ENCODE peak calls at places on chromosome 1, in eight cellular contexts. I is pancreas; B is cardiac muscle cell; D is tibial artery; R is BE2C; H is colonic mucosa; L is naive thymus-derived CD4-positive, alpha-beta T cell; X is fibroblast of lung. T is an unnamed sample. For H3K9me3, the result is how much of the 10 kb centered on the place peaks cover.

GRCh38 chr1:59484090-59484489 is 187.2 kb downstream of the FGGY start:
- DNase-seq in I (no peak), B (no peak), D (no peak), R (peak), H (no peak), L (no peak), X (peak), T (no peak)

GRCh38 chr1:208007938-208008342 is 97.0 kb upstream of the CD34 start:
- DNase-seq in I (no peak), B (no peak), D (no peak), R (peak), H (no peak), L (no peak), X (peak), T (no peak)

GRCh38 chr1:84156210-84156621 is 12.1 kb downstream of the PRKACB start:
- DNase-seq in I (no peak), B (no peak), D (no peak), R (no peak), H (no peak), L (no peak), X (peak), T (no peak)

GRCh38 chr1:110196917-110197782 is 13.0 kb upstream of the KCNC4 start:
- DNase-seq in I (peak), B (peak), D (no peak), R (peak), H (peak), L (peak), X (peak), T (peak)

GRCh38 chr1:84390231-84390630 is 8.1 kb upstream of the DNASE2B start:
- DNase-seq in I (no peak), B (no peak), D (no peak), R (no peak), H (no peak), L (no peak), X (no peak), T (no peak)

GRCh38 chr1:37475380-37476086 is 1.2 kb downstream of the ZC3H12A start:
- DNase-seq in I (peak), B (no peak), D (peak), R (no peak), H (no peak), L (peak), X (no peak), T (no peak)

GRCh38 chr1:156371553-156372264 is 2.7 kb downstream of the RHBG start:
- DNase-seq in I (no peak), B (no peak), D (no peak), R (no peak), H (no peak), L (no peak), X (peak), T (no peak)

GRCh38 chr1:231799363-231799986 is 172.9 kb downstream of the DISC1 start:
- DNase-seq in I (no peak), B (no peak), D (no peak), R (no peak), H (no peak), L (no peak), X (peak), T (no peak)

GRCh38 chr1:117453958-117454357 is 86.7 kb downstream of the MAN1A2 start:
- DNase-seq in I (no peak), B (no peak), D (no peak), R (no peak), H (no peak), L (no peak), X (no peak), T (no peak)

GRCh38 chr1:66464356-66464755 is 69.6 kb upstream of the SGIP1 start:
- DNase-seq in I (no peak), B (no peak), D (no peak), R (no peak), H (no peak), L (no peak), X (no peak), T (no peak)

GRCh38 chr1:2271134-2271785 is 43.1 kb downstream of the SKI start:
- DNase-seq in I (peak), B (no peak), D (no peak), R (peak), H (no peak), L (no peak), X (no peak), T (no peak)

GRCh38 chr1:49229555-49229954 is 452.9 kb upstream of the BEND5 start:
- DNase-seq in I (peak), B (no peak), D (no peak), R (peak), H (no peak), L (no peak), X (no peak), T (no peak)

GRCh38 chr1:236980673-236981072 is 23.6 kb downstream of the MT1HL1 start:
- DNase-seq in I (no peak), B (no peak), D (no peak), R (no peak), H (no peak), L (no peak), X (no peak), T (no peak)

GRCh38 chr1:113804421-113805255 is 7.6 kb downstream of the RSBN1 start:
- DNase-seq in I (no peak), B (no peak), D (no peak), R (peak), H (no peak), L (no peak), X (peak), T (no peak)

GRCh38 chr1:153390938-153391710 is at the start of gene S100A8:
- DNase-seq in I (no peak), B (peak), D (peak), R (no peak), H (peak), L (no peak), X (no peak), T (no peak)

GRCh38 chr1:182617075-182617429 is 12.9 kb upstream of the RGS16 start:
- DNase-seq in I (no peak), B (no peak), D (no peak), R (no peak), H (no peak), L (no peak), X (no peak), T (no peak)

GRCh38 chr1:67687649-67688048 is 2.6 kb downstream of the GADD45A start:
- DNase-seq in I (no peak), B (no peak), D (no peak), R (no peak), H (no peak), L (no peak), X (peak), T (no peak)

GRCh38 chr1:84619383-84620093 is 45.3 kb upstream of the CTBS start:
- DNase-seq in I (no peak), B (peak), D (no peak), R (peak), H (no peak), L (no peak), X (peak), T (no peak)

GRCh38 chr1:57857809-57858208 is 433.9 kb upstream of the DAB1 start:
- DNase-seq in I (no peak), B (no peak), D (no peak), R (no peak), H (no peak), L (no peak), X (no peak), T (no peak)

GRCh38 chr1:2466834-2467554 is 9.1 kb upstream of the PLCH2 start:
- DNase-seq in I (no peak), B (no peak), D (no peak), R (peak), H (peak), L (no peak), X (no peak), T (no peak)

GRCh38 chr1:218444173-218444572 is 99.0 kb downstream of the TGFB2 start:
- DNase-seq in I (no peak), B (no peak), D (no peak), R (no peak), H (no peak), L (no peak), X (no peak), T (no peak)

GRCh38 chr1:27519341-27520258 is 29.6 kb upstream of the WASF2 start:
- DNase-seq in I (peak), B (peak), D (no peak), R (no peak), H (no peak), L (no peak), X (no peak), T (no peak)

GRCh38 chr1:108685524-108685923 is 6.6 kb upstream of the PRPF38B start:
- DNase-seq in I (no peak), B (no peak), D (no peak), R (no peak), H (no peak), L (no peak), X (no peak), T (no peak)
- H3K9me3 ChIP-seq in I (under half), B (under half), D (under half), R (under half), H (under half), L (under half), X (under half), T (under half)

DNA sequence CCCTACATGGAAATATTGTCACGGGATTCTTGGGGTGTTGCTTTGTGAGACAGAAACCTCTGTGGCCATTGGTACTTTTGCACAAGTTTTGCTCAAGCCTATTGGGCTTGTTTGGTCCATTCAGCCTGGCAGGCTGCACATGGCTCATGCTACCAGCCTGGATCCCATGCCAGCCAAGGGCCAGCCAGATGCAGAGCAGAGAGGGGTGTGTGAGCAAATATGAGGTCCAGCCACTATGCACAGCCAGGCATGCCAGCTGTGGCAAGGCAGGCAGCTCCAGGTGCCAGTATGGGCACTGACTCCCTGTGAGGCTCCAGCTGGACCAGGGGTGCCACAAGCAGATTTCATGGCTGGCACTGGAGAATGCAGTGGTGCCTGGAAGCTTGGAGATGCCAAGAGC is 6.7 kb upstream of the CHD1L start:
- DNase-seq in I (peak), B (no peak), D (no peak), R (no peak), H (no peak), L (no peak), X (no peak), T (no peak)
- H3K9me3 ChIP-seq in I (under half), B (under half), D (under half), R (under half), H (under half), L (under half), X (under half), T (under half)

DNA sequence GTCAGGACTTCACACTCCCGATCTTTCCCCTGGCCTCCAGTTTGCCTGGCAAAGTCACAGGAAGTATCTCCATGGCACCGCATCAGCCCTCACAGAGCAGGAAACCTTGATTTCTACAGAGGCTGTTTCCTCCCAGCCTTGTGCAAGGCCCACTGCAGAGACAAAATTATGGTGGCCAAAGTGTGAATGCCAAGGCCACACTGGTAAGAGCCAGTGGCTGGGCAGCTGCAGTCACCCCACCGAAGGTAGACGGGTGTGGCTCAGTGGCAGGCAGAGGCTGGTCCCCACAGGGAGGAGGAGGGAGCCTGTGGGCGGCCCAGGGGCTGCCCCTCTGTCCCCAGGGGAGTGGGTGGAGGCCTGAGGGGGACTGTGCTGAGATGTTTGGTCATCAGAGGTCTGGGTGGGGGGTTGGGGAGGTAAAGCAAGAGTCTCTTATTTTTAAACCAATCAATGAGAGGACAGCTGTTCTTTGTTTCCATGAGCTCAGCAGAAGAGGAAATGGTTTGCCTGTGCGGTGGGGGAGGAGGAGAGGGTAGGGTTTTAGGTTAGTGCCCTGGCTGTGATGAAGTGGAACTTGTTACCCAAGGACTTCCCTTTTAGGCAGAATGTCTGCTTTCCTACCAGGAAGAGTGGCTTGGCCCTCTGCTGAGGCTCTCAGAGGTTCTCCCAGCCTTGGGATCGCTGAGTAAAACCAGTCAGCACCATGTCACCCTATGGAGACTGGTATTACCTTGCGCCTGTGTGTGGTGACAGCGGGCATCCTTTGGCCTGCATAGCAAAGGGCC is 18.0 kb upstream of the BTG2 start:
- DNase-seq in I (no peak), B (peak), D (peak), R (no peak), H (peak), L (peak), X (peak), T (peak)
- H3K9me3 ChIP-seq in I (under half), B (under half), D (under half), R (under half), H (under half), L (under half), X (under half), T (under half)

GRCh38 chr1:224933584-224933983 is 4.1 kb downstream of the DNAH14 start:
- DNase-seq in I (no peak), B (no peak), D (no peak), R (no peak), H (no peak), L (no peak), X (no peak), T (no peak)
- H3K9me3 ChIP-seq in I (under half), B (under half), D (under half), R (under half), H (under half), L (under half), X (under half), T (under half)

GRCh38 chr1:234899041-234899787 is 229.4 kb downstream of the TOMM20 start:
- DNase-seq in I (no peak), B (no peak), D (no peak), R (no peak), H (peak), L (no peak), X (no peak), T (no peak)

GRCh38 chr1:234902774-234903173 is 225.9 kb downstream of the TOMM20 start:
- DNase-seq in I (no peak), B (no peak), D (no peak), R (no peak), H (no peak), L (no peak), X (no peak), T (no peak)

GRCh38 chr1:234901491-234902049 is 227.1 kb downstream of the TOMM20 start:
- DNase-seq in I (no peak), B (no peak), D (no peak), R (no peak), H (no peak), L (no peak), X (no peak), T (no peak)

GRCh38 chr1:234898455-234899033 is 230.1 kb downstream of the TOMM20 start:
- DNase-seq in I (no peak), B (no peak), D (no peak), R (no peak), H (no peak), L (no peak), X (no peak), T (no peak)

DNA sequence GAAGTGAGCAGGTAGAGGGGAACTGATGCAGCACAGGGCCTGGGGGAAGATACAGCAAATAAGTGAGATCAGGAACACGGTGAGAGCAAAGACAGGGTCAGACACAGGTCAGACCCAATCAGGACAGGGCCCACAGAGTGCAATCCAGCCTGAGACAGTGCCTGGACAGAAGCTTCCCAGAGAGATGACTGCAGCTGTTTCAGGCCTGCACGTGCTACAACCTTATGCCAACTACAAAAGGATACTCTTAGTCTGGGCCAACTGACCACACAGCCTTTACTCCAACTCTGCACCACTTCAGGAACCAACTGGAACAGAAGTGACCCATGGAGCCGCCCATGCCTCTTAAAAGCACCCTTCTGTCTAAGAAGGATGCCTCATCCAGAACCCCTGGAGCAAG is 228.0 kb downstream of the TOMM20 start:
- DNase-seq in I (no peak), B (no peak), D (no peak), R (no peak), H (no peak), L (no peak), X (no peak), T (no peak)
- H3K9me3 ChIP-seq in I (under half), B (under half), D (under half), R (under half), H (under half), L (under half), X (under half), T (under half)

GRCh38 chr1:30043256-30043655 is 680.1 kb downstream of the MATN1 start:
- DNase-seq in I (no peak), B (no peak), D (peak), R (no peak), H (no peak), L (no peak), X (no peak), T (no peak)

GRCh38 chr1:30043731-30044408 is 679.5 kb downstream of the MATN1 start:
- DNase-seq in I (no peak), B (no peak), D (peak), R (no peak), H (no peak), L (no peak), X (no peak), T (no peak)

GRCh38 chr1:30042438-30043147 is 680.8 kb downstream of the MATN1 start:
- DNase-seq in I (no peak), B (no peak), D (peak), R (no peak), H (peak), L (no peak), X (no peak), T (no peak)

GRCh38 chr1:30040081-30041019 is 683.0 kb downstream of the MATN1 start:
- DNase-seq in I (no peak), B (no peak), D (peak), R (no peak), H (peak), L (no peak), X (no peak), T (no peak)

DNA sequence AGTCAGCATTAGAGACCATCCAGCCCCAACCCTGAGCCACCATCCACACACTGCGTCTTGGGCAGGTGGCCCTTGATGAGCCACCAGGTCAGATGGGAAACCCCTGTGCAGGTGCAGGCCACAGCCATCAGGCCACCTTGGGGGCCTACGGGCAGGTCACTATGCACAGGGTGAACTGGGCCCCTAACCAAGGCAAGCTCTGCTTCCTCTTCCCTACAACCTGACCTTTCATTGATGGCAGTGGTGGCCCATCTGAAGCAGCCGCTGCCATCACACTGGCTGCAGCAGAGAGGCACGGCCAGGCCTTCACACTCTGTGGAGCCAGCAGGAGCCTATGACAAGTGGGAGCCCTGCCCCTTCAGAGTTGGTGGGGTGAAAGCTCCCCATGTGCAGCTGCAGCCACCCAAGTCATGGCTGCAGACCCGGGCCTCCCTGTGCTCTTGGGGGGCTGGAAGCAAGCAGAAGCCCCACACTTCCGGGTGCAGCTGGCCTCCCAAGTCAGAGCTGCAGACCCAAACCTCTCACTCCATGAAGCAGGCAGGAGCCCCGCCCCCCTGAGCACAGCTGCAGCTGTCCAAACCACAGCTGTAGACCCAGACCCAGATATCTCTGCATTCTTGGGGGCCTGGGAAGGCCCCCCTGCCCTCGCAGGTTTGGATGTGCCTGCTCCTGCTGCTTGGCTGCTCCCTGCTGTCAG is 681.5 kb downstream of the MATN1 start:
- DNase-seq in I (no peak), B (no peak), D (peak), R (no peak), H (peak), L (no peak), X (no peak), T (no peak)
- H3K9me3 ChIP-seq in I (under half), B (under half), D (under half), R (under half), H (under half), L (under half), X (under half), T (under half)

DNA sequence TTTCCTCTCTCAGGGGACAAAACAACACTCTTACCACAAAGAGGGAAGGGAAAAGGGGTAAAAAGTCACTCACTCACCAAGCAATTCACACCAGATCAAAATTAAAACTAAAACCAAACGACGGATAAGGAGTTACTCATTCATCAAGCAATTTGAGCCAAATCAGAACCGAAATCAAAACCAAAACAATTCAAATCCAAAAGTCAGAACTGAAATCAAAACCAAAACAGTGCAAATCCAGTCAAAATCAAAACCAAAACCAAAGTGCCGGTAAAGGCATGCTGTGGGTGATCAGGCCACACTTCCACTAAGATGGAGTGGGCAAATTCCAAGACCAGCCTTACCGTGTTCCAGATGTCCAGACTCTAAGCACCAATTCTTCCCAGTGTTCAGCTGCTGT is 717.9 kb downstream of the AMY1C start:
- DNase-seq in I (no peak), B (no peak), D (no peak), R (no peak), H (no peak), L (no peak), X (no peak), T (no peak)
- H3K9me3 ChIP-seq in I (under half), B (under half), D (under half), R (under half), H (under half), L (under half), X (under half), T (under half)

GRCh38 chr1:40495315-40495903 is 13.2 kb upstream of the EXO5 start:
- DNase-seq in I (no peak), B (no peak), D (no peak), R (no peak), H (no peak), L (no peak), X (peak), T (no peak)
- H3K9me3 ChIP-seq in I (under half), B (under half), D (under half), R (under half), H (under half), L (under half), X (under half), T (under half)

DNA sequence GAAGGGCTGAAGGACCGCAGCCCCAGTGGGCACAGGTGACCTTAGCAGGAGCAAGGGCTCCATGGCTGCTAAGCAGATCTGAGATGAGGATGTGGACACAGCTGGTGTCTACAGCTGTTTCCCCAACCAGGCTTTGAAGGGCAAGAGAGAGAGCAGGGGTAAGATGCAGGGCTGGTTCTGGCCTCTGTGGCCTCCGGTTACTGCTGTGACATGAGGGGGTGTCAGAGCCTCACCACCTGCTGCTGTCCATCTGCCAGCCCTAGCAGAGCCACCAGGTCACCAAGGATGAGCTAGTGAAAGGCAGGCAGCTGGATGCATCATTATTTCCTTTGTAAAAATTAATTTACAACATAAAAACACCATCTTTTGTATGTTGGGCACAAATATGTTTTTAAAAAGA is 33.4 kb downstream of the OBSCN start:
- DNase-seq in I (no peak), B (no peak), D (no peak), R (no peak), H (no peak), L (no peak), X (no peak), T (no peak)
- H3K9me3 ChIP-seq in I (under half), B (under half), D (under half), R (under half), H (under half), L (under half), X (under half), T (under half)